ENCODE peak calls at places on chromosomes 6 and 20, in six cellular contexts. H, T, J, W, B and P are unnamed samples. For H3K4me1, the result is how much of the 10 kb centered on the place peaks cover.

GRCh38 chr20:3323398-3323797 is 84.1 kb downstream of the DNAAF9 start:
- DNase-seq in H (no peak), T (no peak), J (peak), W (no peak), B (no peak), P (no peak)

GRCh38 chr6:25133479-25133878 is 145.7 kb upstream of the CARMIL1 start:
- DNase-seq in H (no peak), T (no peak), J (no peak), W (no peak), B (no peak), P (no peak)

GRCh38 chr6:65979120-65979519 is 272.1 kb upstream of the EYS start:
- DNase-seq in H (no peak), T (no peak), J (peak), W (no peak), B (no peak), P (no peak)

GRCh38 chr6:158377866-158378265 is 65.6 kb downstream of the TULP4 start:
- DNase-seq in H (peak), T (peak), J (no peak), W (peak), B (no peak), P (no peak)

GRCh38 chr6:56220078-56220477 is 27.3 kb downstream of the COL21A1 start:
- DNase-seq in H (no peak), T (no peak), J (peak), W (peak), B (no peak), P (no peak)

GRCh38 chr6:165913676-165914570 is 250.9 kb upstream of the PDE10A start:
- DNase-seq in H (no peak), T (peak), J (no peak), W (no peak), B (no peak), P (no peak)

GRCh38 chr20:20711413-20711812 is 1.0 kb downstream of the RALGAPA2 start:
- DNase-seq in H (peak), T (no peak), J (no peak), W (no peak), B (peak), P (peak)

GRCh38 chr20:3751284-3751663 is 16.3 kb downstream of the ADISSP start:
- DNase-seq in H (no peak), T (no peak), J (no peak), W (no peak), B (no peak), P (no peak)

GRCh38 chr6:37127961-37128862 is 41.7 kb upstream of the PIM1 start:
- DNase-seq in H (peak), T (peak), J (peak), W (no peak), B (no peak), P (no peak)

GRCh38 chr20:63064745-63065711 is 58.3 kb upstream of the BHLHE23 start:
- DNase-seq in H (no peak), T (no peak), J (no peak), W (no peak), B (no peak), P (no peak)

GRCh38 chr6:39493174-39493573 is 170.7 kb upstream of the KCNK16 start:
- DNase-seq in H (peak), T (no peak), J (peak), W (no peak), B (no peak), P (no peak)

GRCh38 chr6:155248021-155249001 is 15.5 kb upstream of the CLDN20 start:
- DNase-seq in H (peak), T (peak), J (peak), W (no peak), B (peak), P (no peak)

GRCh38 chr20:19487420-19487819 is 270.6 kb upstream of the RIN2 start:
- DNase-seq in H (no peak), T (no peak), J (no peak), W (no peak), B (no peak), P (no peak)

GRCh38 chr6:42260424-42260888 is 42.8 kb upstream of the MRPS10 start:
- DNase-seq in H (peak), T (no peak), J (no peak), W (no peak), B (peak), P (no peak)

GRCh38 chr20:2889209-2889608 is 15.9 kb downstream of the PTPRA start:
- DNase-seq in H (no peak), T (no peak), J (peak), W (no peak), B (no peak), P (no peak)

GRCh38 chr6:161066511-161066910 is 74.9 kb downstream of the MAP3K4 start:
- DNase-seq in H (no peak), T (peak), J (no peak), W (no peak), B (no peak), P (no peak)

GRCh38 chr6:137248702-137249101 is 29.5 kb upstream of the IFNGR1 start:
- DNase-seq in H (no peak), T (no peak), J (no peak), W (no peak), B (peak), P (no peak)

GRCh38 chr6:125867483-125867935 is 76.7 kb downstream of the NCOA7 start:
- DNase-seq in H (peak), T (peak), J (peak), W (peak), B (no peak), P (no peak)

GRCh38 chr20:43766395-43766794 is 39.6 kb upstream of the GTSF1L start:
- DNase-seq in H (no peak), T (no peak), J (no peak), W (no peak), B (no peak), P (no peak)

GRCh38 chr20:36497856-36498255 is 43.5 kb upstream of the MYL9 start:
- DNase-seq in H (no peak), T (no peak), J (no peak), W (no peak), B (no peak), P (no peak)

GRCh38 chr20:36499723-36500501 is 41.4 kb upstream of the MYL9 start:
- DNase-seq in H (no peak), T (peak), J (no peak), W (no peak), B (no peak), P (no peak)

GRCh38 chr20:36499211-36499610 is 42.1 kb upstream of the MYL9 start:
- DNase-seq in H (no peak), T (no peak), J (no peak), W (no peak), B (no peak), P (no peak)

GRCh38 chr20:36498386-36499179 is 42.7 kb upstream of the MYL9 start:
- DNase-seq in H (no peak), T (no peak), J (no peak), W (no peak), B (no peak), P (no peak)

GRCh38 chr20:36496707-36497669 is 44.3 kb upstream of the MYL9 start:
- DNase-seq in H (no peak), T (no peak), J (no peak), W (no peak), B (no peak), P (no peak)
- H3K4me1 ChIP-seq in H (under half), T (under half), J (under half), W (under half), B (under half), P (under half)

GRCh38 chr6:40536442-40536841 is 50.7 kb downstream of the LRFN2 start:
- DNase-seq in H (peak), T (no peak), J (peak), W (no peak), B (no peak), P (no peak)
- TF ChIP-seq CTCF in H (peak), T (no peak), J (peak), W (peak), B (no peak), P (peak)

GRCh38 chr6:122657601-122658000 is 47.4 kb downstream of the PKIB start:
- DNase-seq in H (no peak), T (peak), J (peak), W (no peak), B (no peak), P (no peak)
- H2AFZ ChIP-seq in H (no peak), T (no peak), J (no peak), W (no peak), B (no peak), P (no peak)

GRCh38 chr6:36119927-36120477 is 10.3 kb upstream of the MAPK13 start:
- DNase-seq in H (no peak), T (no peak), J (no peak), W (no peak), B (no peak), P (no peak)
- H3K4me1 ChIP-seq in H (under half), T (under half), J (under half), W (under half), B (half or more), P (under half)

GRCh38 chr6:14464716-14465115 is 347.1 kb downstream of the CD83 start:
- DNase-seq in H (no peak), T (no peak), J (no peak), W (no peak), B (no peak), P (no peak)

GRCh38 chr6:14466278-14466677 is 348.7 kb downstream of the CD83 start:
- DNase-seq in H (no peak), T (peak), J (no peak), W (no peak), B (no peak), P (no peak)

GRCh38 chr6:14463110-14463509 is 345.5 kb downstream of the CD83 start:
- DNase-seq in H (no peak), T (no peak), J (no peak), W (no peak), B (no peak), P (no peak)

GRCh38 chr6:14462135-14462905 is 344.7 kb downstream of the CD83 start:
- DNase-seq in H (no peak), T (no peak), J (no peak), W (no peak), B (no peak), P (no peak)

GRCh38 chr6:14464049-14464448 is 346.5 kb downstream of the CD83 start:
- DNase-seq in H (no peak), T (no peak), J (no peak), W (no peak), B (no peak), P (no peak)
- TF ChIP-seq CTCF in H (no peak), T (no peak), J (peak), W (no peak), B (no peak), P (peak)